ENCODE peak calls at places on chromosomes 7 and 10, in nine cellular contexts. Z is cardiac muscle cell, D is fibroblast of pulmonary artery, V is OCI-LY7, E is body of pancreas, B is chondrocyte, H is BJ, I is foreskin fibroblast, T is endothelial cell. R is an unnamed sample.

GRCh38 chr7:121083138-121083789 is 94.8 kb downstream of the CPED1 start:
- DNase-seq in Z (peak), D (peak), V (no peak), E (no peak), B (no peak), H (peak), I (peak), T (no peak), R (no peak)

GRCh38 chr10:102675887-102676616 is 31.8 kb downstream of the TRIM8 start:
- DNase-seq in Z (peak), D (peak), V (no peak), E (peak), B (no peak), H (peak), I (peak), T (no peak), R (peak)

GRCh38 chr10:62270020-62270419 is 1.4 kb upstream of the RTKN2 start:
- DNase-seq in Z (no peak), D (no peak), V (peak), E (no peak), B (no peak), H (no peak), I (no peak), T (no peak), R (no peak)

GRCh38 chr7:152925412-152926147 is 166.0 kb downstream of the ACTR3B start:
- DNase-seq in Z (no peak), D (no peak), V (no peak), E (no peak), B (no peak), H (no peak), I (no peak), T (peak), R (no peak)

GRCh38 chr10:114855776-114856543 is 34.4 kb downstream of the FHIP2A start:
- DNase-seq in Z (peak), D (peak), V (no peak), E (no peak), B (no peak), H (no peak), I (peak), T (no peak), R (no peak)

GRCh38 chr10:543862-544822 is 145.3 kb downstream of the DIP2C start:
- DNase-seq in Z (no peak), D (no peak), V (no peak), E (no peak), B (peak), H (no peak), I (no peak), T (no peak), R (no peak)

GRCh38 chr7:112132123-112132694 is 74.0 kb downstream of the DOCK4 start:
- DNase-seq in Z (no peak), D (peak), V (no peak), E (no peak), B (no peak), H (no peak), I (no peak), T (no peak), R (no peak)

GRCh38 chr7:49579408-49579807 is 194.0 kb upstream of the VWC2 start:
- DNase-seq in Z (no peak), D (no peak), V (no peak), E (no peak), B (no peak), H (no peak), I (no peak), T (no peak), R (no peak)

GRCh38 chr10:1160561-1160961 is 104.4 kb downstream of the WDR37 start:
- DNase-seq in Z (no peak), D (no peak), V (no peak), E (no peak), B (peak), H (no peak), I (no peak), T (no peak), R (no peak)

GRCh38 chr10:128161031-128161430 is 34.8 kb upstream of the MKI67 start:
- DNase-seq in Z (no peak), D (no peak), V (no peak), E (no peak), B (no peak), H (no peak), I (no peak), T (no peak), R (no peak)

GRCh38 chr7:23211542-23211941 is 29.7 kb downstream of the NUP42 start:
- DNase-seq in Z (no peak), D (no peak), V (no peak), E (no peak), B (no peak), H (no peak), I (no peak), T (no peak), R (no peak)

GRCh38 chr10:102211615-102212299 is 14.3 kb upstream of the ELOVL3 start:
- DNase-seq in Z (no peak), D (no peak), V (no peak), E (no peak), B (no peak), H (no peak), I (no peak), T (no peak), R (no peak)

GRCh38 chr10:43251664-43252165 is 15.2 kb downstream of the RASGEF1A start:
- DNase-seq in Z (no peak), D (no peak), V (no peak), E (no peak), B (peak), H (no peak), I (no peak), T (no peak), R (no peak)

GRCh38 chr10:44416976-44417375 is 32.1 kb upstream of the CXCL12 start:
- DNase-seq in Z (no peak), D (no peak), V (no peak), E (no peak), B (no peak), H (no peak), I (no peak), T (no peak), R (no peak)

GRCh38 chr7:102012941-102013461 is 195.6 kb downstream of the CUX1 start:
- DNase-seq in Z (peak), D (peak), V (no peak), E (no peak), B (no peak), H (no peak), I (peak), T (no peak), R (no peak)

GRCh38 chr7:24573554-24574338 is 494 bp downstream of the PALS2 start:
- DNase-seq in Z (peak), D (peak), V (peak), E (peak), B (peak), H (no peak), I (peak), T (peak), R (peak)

GRCh38 chr7:107596881-107597581 is 17.0 kb downstream of the BCAP29 start:
- DNase-seq in Z (peak), D (peak), V (no peak), E (no peak), B (no peak), H (no peak), I (peak), T (peak), R (no peak)

GRCh38 chr10:95756061-95756751 is at the start of gene ENTPD1:
- DNase-seq in Z (peak), D (peak), V (peak), E (peak), B (no peak), H (no peak), I (peak), T (no peak), R (no peak)

GRCh38 chr7:79176859-79177477 is 276.5 kb downstream of the MAGI2 start:
- DNase-seq in Z (peak), D (peak), V (peak), E (peak), B (no peak), H (no peak), I (peak), T (peak), R (no peak)

GRCh38 chr10:69434169-69434568 is 17.1 kb upstream of the TSPAN15 start:
- DNase-seq in Z (peak), D (peak), V (no peak), E (no peak), B (no peak), H (no peak), I (no peak), T (no peak), R (no peak)

GRCh38 chr10:14588084-14588937 is 186.4 kb downstream of the FAM107B start:
- DNase-seq in Z (peak), D (peak), V (no peak), E (peak), B (no peak), H (peak), I (peak), T (no peak), R (peak)

DNA sequence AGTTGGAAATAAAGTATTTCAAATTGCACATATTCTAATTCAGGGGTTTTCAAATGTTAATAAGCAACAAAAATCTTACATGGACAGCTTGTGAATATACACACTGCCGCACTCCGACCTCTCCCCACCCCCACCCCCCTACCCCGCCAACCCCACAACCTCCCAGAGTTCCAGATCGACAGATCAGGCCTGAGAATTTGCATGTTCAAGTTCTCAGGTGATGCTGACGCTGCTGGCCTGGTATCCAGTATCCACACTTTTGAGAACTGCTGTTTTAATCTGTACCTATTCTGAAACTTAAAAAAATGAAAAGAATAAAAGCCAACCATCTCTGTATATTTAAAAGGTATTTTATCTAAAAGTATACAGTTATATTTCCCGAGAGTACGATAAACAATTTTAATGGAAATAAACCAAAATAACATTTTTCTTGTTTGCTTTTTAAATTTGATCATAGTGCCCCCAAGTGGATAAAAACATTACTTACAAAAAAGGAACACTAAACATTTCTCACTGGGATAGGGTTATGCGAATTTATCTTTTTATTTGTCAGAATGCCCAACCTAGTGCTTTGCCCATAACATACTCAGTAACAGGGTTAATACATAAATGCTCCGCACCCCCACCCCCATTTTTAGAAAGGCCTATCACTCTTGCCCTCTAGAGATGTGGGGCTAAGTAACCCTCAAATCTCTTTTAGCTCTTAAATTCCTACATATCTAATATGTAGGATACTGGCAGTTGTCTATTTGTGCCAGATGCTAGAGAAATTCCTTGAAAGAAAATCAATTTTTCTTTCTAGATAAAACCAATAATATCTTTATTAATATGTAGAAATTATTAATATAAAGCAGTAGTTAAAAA is 166.3 kb downstream of the RNF133 start:
- DNase-seq in Z (peak), D (peak), V (no peak), E (no peak), B (no peak), H (no peak), I (no peak), T (no peak), R (peak)
- TF ChIP-seq CTCF in Z (peak), D (peak), V (peak), E (no peak), B (peak), H (peak), I (peak), T (peak), R (peak)

GRCh38 chr10:132774179-132774904 is 11.6 kb downstream of the NKX6-2 start:
- DNase-seq in Z (no peak), D (no peak), V (no peak), E (no peak), B (no peak), H (no peak), I (no peak), T (no peak), R (no peak)
- TF ChIP-seq CTCF in Z (no peak), D (no peak), V (no peak), E (no peak), B (no peak), H (no peak), I (no peak), T (no peak), R (no peak)

DNA sequence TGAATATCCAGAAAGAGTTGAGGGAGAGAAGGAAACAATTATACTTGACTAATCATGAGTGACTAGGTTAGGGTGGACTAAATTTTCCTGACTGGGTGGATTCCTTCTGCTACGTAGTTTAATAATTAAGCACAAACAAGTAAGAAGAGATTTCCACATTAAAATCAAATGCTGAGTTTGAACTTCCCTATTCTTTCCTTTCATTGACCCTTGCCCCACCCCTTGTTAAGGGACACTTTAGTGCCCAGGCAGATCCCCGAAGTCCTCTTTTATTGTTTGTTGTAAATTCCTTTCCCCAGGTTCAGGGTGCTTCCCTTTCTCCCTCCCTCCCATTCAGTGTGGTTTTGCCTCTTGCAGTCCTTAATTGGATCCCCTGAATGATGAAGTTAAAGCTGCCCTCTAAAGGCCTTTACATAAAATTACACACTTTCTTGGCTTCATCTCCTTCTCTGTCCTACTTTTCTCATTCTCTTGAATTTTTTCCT is 8.8 kb upstream of the SPAM1 start:
- DNase-seq in Z (peak), D (peak), V (peak), E (no peak), B (no peak), H (no peak), I (no peak), T (no peak), R (peak)
- TF ChIP-seq CTCF in Z (peak), D (peak), V (peak), E (no peak), B (peak), H (no peak), I (no peak), T (no peak), R (no peak)

GRCh38 chr10:103781329-103782061 is 73.9 kb downstream of the SH3PXD2A start:
- DNase-seq in Z (peak), D (peak), V (peak), E (no peak), B (no peak), H (peak), I (peak), T (no peak), R (no peak)
- TF ChIP-seq CTCF in Z (peak), D (peak), V (peak), E (no peak), B (peak), H (peak), I (peak), T (no peak), R (no peak)

DNA sequence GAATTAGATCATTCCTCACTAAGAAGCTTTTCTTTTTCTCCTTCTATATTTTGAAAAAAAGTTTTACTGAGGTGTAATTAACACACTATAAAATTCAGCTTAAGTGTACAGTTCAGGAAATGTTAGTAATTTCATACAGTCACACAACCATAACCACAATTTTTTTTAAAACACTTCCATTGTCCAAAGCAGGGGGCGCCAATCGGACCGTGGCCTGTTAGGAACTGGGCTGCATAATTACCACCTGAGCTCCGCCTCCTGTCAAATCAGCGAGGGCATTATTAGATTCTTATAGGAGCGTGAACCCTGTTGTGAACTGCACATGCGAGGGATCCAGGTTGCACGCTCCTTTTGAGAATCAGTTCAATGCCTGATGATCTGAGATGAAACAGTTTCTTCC is 427.1 kb downstream of the TFEC start:
- DNase-seq in Z (no peak), D (no peak), V (no peak), E (no peak), B (no peak), H (no peak), I (no peak), T (no peak), R (no peak)
- TF ChIP-seq CTCF in Z (no peak), D (no peak), V (peak), E (no peak), B (peak), H (no peak), I (no peak), T (peak), R (no peak)

GRCh38 chr7:28984219-28984618 is 26.1 kb upstream of the TRIL start:
- DNase-seq in Z (no peak), D (no peak), V (no peak), E (no peak), B (no peak), H (no peak), I (no peak), T (no peak), R (no peak)
- TF ChIP-seq CTCF in Z (no peak), D (no peak), V (no peak), E (no peak), B (no peak), H (no peak), I (no peak), T (no peak), R (no peak)

GRCh38 chr7:44974549-44974948 is 4.3 kb downstream of the MYO1G start:
- DNase-seq in Z (no peak), D (no peak), V (no peak), E (no peak), B (no peak), H (no peak), I (no peak), T (no peak), R (no peak)

GRCh38 chr7:44975331-44976039 is 3.3 kb downstream of the MYO1G start:
- DNase-seq in Z (no peak), D (no peak), V (no peak), E (no peak), B (no peak), H (no peak), I (no peak), T (no peak), R (no peak)

GRCh38 chr7:44972562-44972961 is 6.3 kb downstream of the MYO1G start:
- DNase-seq in Z (no peak), D (no peak), V (no peak), E (no peak), B (no peak), H (no peak), I (no peak), T (no peak), R (no peak)

GRCh38 chr7:44971991-44972441 is 6.8 kb downstream of the MYO1G start:
- DNase-seq in Z (no peak), D (no peak), V (no peak), E (no peak), B (no peak), H (no peak), I (no peak), T (no peak), R (no peak)

GRCh38 chr7:44973610-44974401 is 5.0 kb downstream of the MYO1G start:
- DNase-seq in Z (peak), D (peak), V (peak), E (peak), B (no peak), H (no peak), I (no peak), T (peak), R (no peak)
- TF ChIP-seq CTCF in Z (peak), D (peak), V (peak), E (peak), B (peak), H (peak), I (peak), T (no peak), R (peak)

DNA sequence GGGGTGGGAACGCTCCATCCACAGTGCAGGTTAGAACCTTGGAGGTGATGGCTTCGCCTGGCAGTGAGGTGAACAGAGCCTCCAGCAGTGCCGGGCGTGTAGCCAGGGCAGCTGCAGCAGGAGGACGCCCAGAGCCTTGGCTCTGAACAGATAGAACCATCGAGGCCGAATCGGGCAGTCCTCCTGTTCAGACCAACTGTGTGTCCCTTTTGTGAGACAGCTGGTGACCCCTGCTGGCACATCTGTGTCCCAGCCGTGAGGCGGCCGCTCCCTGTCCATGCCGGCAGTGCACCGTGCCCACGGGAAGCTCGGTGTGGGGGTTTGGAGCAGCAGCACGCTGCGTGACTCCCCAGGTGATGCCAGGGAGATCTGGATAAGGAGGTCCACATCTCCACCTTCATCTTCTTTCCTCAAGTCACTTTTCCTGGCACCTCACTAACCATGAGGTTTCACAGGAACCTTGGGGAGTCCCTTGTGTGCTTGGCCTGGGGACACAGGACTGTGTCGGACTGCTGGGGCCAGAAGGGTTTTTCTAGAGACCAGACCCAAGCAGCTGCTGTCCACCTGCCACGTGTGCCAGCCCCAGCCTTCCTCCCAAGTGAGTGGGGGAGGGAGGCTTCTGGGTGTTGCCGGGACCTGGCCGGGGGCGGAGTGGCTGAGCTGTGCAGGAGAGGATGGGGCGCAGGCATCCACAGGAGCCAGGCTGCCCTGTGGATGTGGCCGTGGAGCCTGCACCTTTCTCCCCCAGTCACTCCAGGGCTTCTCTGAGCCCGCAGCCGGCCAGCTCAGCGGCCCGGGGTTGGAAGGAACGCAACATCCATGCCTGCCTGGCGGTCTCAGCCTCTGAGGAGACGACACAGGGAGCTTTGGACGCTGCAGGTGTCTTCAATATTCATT is 69.4 kb downstream of the DNAJB6 start:
- DNase-seq in Z (no peak), D (no peak), V (no peak), E (no peak), B (no peak), H (no peak), I (peak), T (no peak), R (no peak)
- TF ChIP-seq CTCF in Z (no peak), D (no peak), V (peak), E (no peak), B (peak), H (peak), I (peak), T (no peak), R (no peak)